ENCODE peak calls at places on chromosomes 4 and X, in five cellular contexts. One of them, this sample, is unnamed.

GRCh38 chr4:37595875-37596402 is 90.2 kb downstream of the RELL1 start:
- DNase-seq in IMR-90: no peak
- DNase-seq in hepatocyte: no peak
- DNase-seq in heart right ventricle: no peak
- DNase-seq in AG10803: no peak
- DNase-seq in this sample: no peak

GRCh38 chr4:13493793-13494192 is 9.7 kb upstream of the RAB28 start:
- DNase-seq in AG10803: no peak
- DNase-seq in hepatocyte: no peak
- DNase-seq in heart right ventricle: no peak
- DNase-seq in IMR-90: no peak
- DNase-seq in this sample: no peak

GRCh38 chr4:158015241-158015640 is 157.6 kb downstream of the GASK1B start:
- DNase-seq in AG10803: peak
- DNase-seq in IMR-90: peak
- DNase-seq in hepatocyte: no peak
- DNase-seq in heart right ventricle: no peak
- DNase-seq in this sample: no peak

GRCh38 chr4:105526656-105527055 is 25.8 kb upstream of the ARHGEF38 start:
- DNase-seq in AG10803: no peak
- DNase-seq in heart right ventricle: no peak
- DNase-seq in hepatocyte: no peak
- DNase-seq in IMR-90: no peak
- DNase-seq in this sample: no peak

GRCh38 chrX:75297508-75297907 is 23.6 kb downstream of the UPRT start:
- DNase-seq in AG10803: no peak
- DNase-seq in hepatocyte: no peak
- DNase-seq in heart right ventricle: no peak
- DNase-seq in IMR-90: no peak
- DNase-seq in this sample: no peak

GRCh38 chr4:33052241-33052640 is 2332.1 kb downstream of the PCDH7 start:
- DNase-seq in heart right ventricle: no peak
- DNase-seq in IMR-90: no peak
- DNase-seq in hepatocyte: no peak
- DNase-seq in AG10803: peak
- DNase-seq in this sample: no peak

GRCh38 chrX:110418220-110418856 is 59.7 kb downstream of the RTL9 start:
- DNase-seq in heart right ventricle: no peak
- DNase-seq in hepatocyte: peak
- DNase-seq in IMR-90: peak
- DNase-seq in AG10803: peak
- DNase-seq in this sample: no peak

GRCh38 chr4:29453421-29453820 is 1266.7 kb upstream of the PCDH7 start:
- DNase-seq in AG10803: no peak
- DNase-seq in hepatocyte: no peak
- DNase-seq in IMR-90: no peak
- DNase-seq in heart right ventricle: no peak
- DNase-seq in this sample: no peak

GRCh38 chrX:104565791-104566687 is at the start of gene IL1RAPL2:
- DNase-seq in IMR-90: no peak
- DNase-seq in hepatocyte: peak
- DNase-seq in AG10803: no peak
- DNase-seq in heart right ventricle: peak
- DNase-seq in this sample: no peak

GRCh38 chr4:53914313-53915016 is 149.9 kb downstream of the CHIC2 start:
- DNase-seq in heart right ventricle: no peak
- DNase-seq in AG10803: peak
- DNase-seq in hepatocyte: peak
- DNase-seq in IMR-90: peak
- DNase-seq in this sample: peak

GRCh38 chr4:41009411-41009810 is 204.9 kb downstream of the APBB2 start:
- DNase-seq in IMR-90: peak
- DNase-seq in AG10803: peak
- DNase-seq in hepatocyte: no peak
- DNase-seq in heart right ventricle: no peak
- DNase-seq in this sample: no peak

GRCh38 chrX:149881081-149881711 is at the start of gene MAGEA8:
- DNase-seq in heart right ventricle: no peak
- DNase-seq in hepatocyte: no peak
- DNase-seq in AG10803: no peak
- DNase-seq in IMR-90: no peak
- DNase-seq in this sample: no peak

GRCh38 chr4:53592686-53593641 is 1.7 kb upstream of the LNX1 start:
- DNase-seq in heart right ventricle: peak
- DNase-seq in IMR-90: no peak
- DNase-seq in hepatocyte: peak
- DNase-seq in AG10803: no peak
- DNase-seq in this sample: no peak

GRCh38 chrX:135595543-135595942 is 75.1 kb downstream of the INTS6L start:
- DNase-seq in hepatocyte: no peak
- DNase-seq in IMR-90: no peak
- DNase-seq in AG10803: no peak
- DNase-seq in heart right ventricle: no peak
- DNase-seq in this sample: no peak

GRCh38 chrX:135591871-135592270 is 71.4 kb downstream of the INTS6L start:
- DNase-seq in heart right ventricle: no peak
- DNase-seq in IMR-90: no peak
- DNase-seq in hepatocyte: no peak
- DNase-seq in AG10803: no peak
- DNase-seq in this sample: no peak

GRCh38 chrX:135596495-135596894 is 76.0 kb downstream of the INTS6L start:
- DNase-seq in IMR-90: peak
- DNase-seq in heart right ventricle: peak
- DNase-seq in hepatocyte: peak
- DNase-seq in AG10803: peak
- DNase-seq in this sample: no peak
- TF ChIP-seq CTCF in IMR-90: peak
- TF ChIP-seq CTCF in heart right ventricle: peak
- TF ChIP-seq CTCF in hepatocyte: peak
- TF ChIP-seq CTCF in AG10803: peak
- TF ChIP-seq CTCF in this sample: peak

GRCh38 chr4:2507259-2507658 is 29.2 kb upstream of the FAM193A start:
- DNase-seq in hepatocyte: no peak
- DNase-seq in IMR-90: no peak
- DNase-seq in heart right ventricle: no peak
- DNase-seq in AG10803: no peak
- DNase-seq in this sample: no peak

GRCh38 chr4:2501034-2501594 is 32.2 kb downstream of the RNF4 start:
- DNase-seq in IMR-90: no peak
- DNase-seq in heart right ventricle: no peak
- DNase-seq in hepatocyte: no peak
- DNase-seq in AG10803: no peak
- DNase-seq in this sample: no peak

GRCh38 chr4:2507855-2508254 is 28.6 kb upstream of the FAM193A start:
- DNase-seq in IMR-90: no peak
- DNase-seq in hepatocyte: no peak
- DNase-seq in AG10803: no peak
- DNase-seq in heart right ventricle: no peak
- DNase-seq in this sample: no peak

GRCh38 chr4:2500547-2500946 is 31.6 kb downstream of the RNF4 start:
- DNase-seq in AG10803: no peak
- DNase-seq in IMR-90: peak
- DNase-seq in heart right ventricle: no peak
- DNase-seq in hepatocyte: no peak
- DNase-seq in this sample: no peak

GRCh38 chr4:2503809-2504208 is 32.6 kb upstream of the FAM193A start:
- DNase-seq in heart right ventricle: no peak
- DNase-seq in IMR-90: no peak
- DNase-seq in hepatocyte: no peak
- DNase-seq in AG10803: no peak
- DNase-seq in this sample: no peak
- H3K4me3 ChIP-seq in heart right ventricle: no peak
- H3K4me3 ChIP-seq in IMR-90: no peak
- H3K4me3 ChIP-seq in hepatocyte: no peak
- H3K4me3 ChIP-seq in AG10803: no peak
- H3K4me3 ChIP-seq in this sample: no peak

GRCh38 chrX:151722241-151722846 is 6.5 kb downstream of the FATE1 start:
- DNase-seq in heart right ventricle: peak
- DNase-seq in hepatocyte: peak
- DNase-seq in AG10803: peak
- DNase-seq in IMR-90: no peak
- DNase-seq in this sample: no peak
- TF ChIP-seq CTCF in heart right ventricle: peak
- TF ChIP-seq CTCF in hepatocyte: peak
- TF ChIP-seq CTCF in AG10803: peak
- TF ChIP-seq CTCF in IMR-90: peak
- TF ChIP-seq CTCF in this sample: peak

GRCh38 chr4:87882861-87883260 is 50.1 kb downstream of the MEPE start:
- DNase-seq in hepatocyte: no peak
- DNase-seq in IMR-90: no peak
- DNase-seq in AG10803: no peak
- DNase-seq in heart right ventricle: no peak
- DNase-seq in this sample: no peak

GRCh38 chr4:87880106-87880505 is 47.3 kb downstream of the MEPE start:
- DNase-seq in AG10803: no peak
- DNase-seq in heart right ventricle: no peak
- DNase-seq in hepatocyte: no peak
- DNase-seq in IMR-90: no peak
- DNase-seq in this sample: no peak

GRCh38 chr4:87882321-87882720 is 49.6 kb downstream of the MEPE start:
- DNase-seq in AG10803: peak
- DNase-seq in heart right ventricle: no peak
- DNase-seq in IMR-90: no peak
- DNase-seq in hepatocyte: no peak
- DNase-seq in this sample: no peak

GRCh38 chr4:87886083-87886482 is 53.3 kb downstream of the MEPE start:
- DNase-seq in hepatocyte: no peak
- DNase-seq in heart right ventricle: no peak
- DNase-seq in IMR-90: no peak
- DNase-seq in AG10803: no peak
- DNase-seq in this sample: no peak

DNA sequence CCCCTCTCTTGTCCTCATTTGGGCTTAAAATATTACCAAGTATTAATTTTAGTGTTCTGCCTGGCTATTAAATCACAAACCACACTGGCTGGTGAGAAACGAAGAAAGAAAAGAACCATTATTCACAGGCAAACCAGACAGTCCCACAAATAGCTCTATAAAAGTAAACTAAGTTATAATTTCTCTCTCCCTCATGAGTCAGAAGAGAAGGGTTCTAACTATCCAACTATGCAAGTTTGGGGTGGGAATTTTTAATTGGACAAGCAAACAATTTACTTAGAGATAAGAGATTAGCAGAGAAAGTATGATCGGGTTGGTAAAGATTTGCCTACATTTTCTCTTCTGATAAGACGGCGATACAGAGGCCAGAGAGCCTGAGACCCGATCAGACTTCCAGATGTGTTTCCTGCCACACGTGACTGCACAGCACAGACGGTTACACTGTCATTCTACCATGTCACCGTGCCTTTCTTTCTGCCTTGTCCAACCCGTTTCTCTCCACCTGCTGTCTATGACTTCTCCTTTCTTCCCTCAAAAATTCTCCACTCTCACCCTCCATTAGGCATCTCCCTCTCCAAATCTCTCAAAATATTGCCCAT is 52.3 kb downstream of the MEPE start:
- DNase-seq in AG10803: no peak
- DNase-seq in heart right ventricle: no peak
- DNase-seq in IMR-90: no peak
- DNase-seq in hepatocyte: no peak
- DNase-seq in this sample: no peak
- H3K4me3 ChIP-seq in AG10803: no peak
- H3K4me3 ChIP-seq in heart right ventricle: no peak
- H3K4me3 ChIP-seq in IMR-90: no peak
- H3K4me3 ChIP-seq in hepatocyte: no peak
- H3K4me3 ChIP-seq in this sample: no peak

This sample was measured in AG04449.